ENCODE peak calls at places on chromosomes 2 and 18, in eight cellular contexts. E, H, W, S, J, Z, N and G are unnamed samples.
A peak's percentile ranks its signal among the peaks of the same experiment; 100 is the strongest.

GRCh38 chr18:29309352-29309751 is 1132.4 kb upstream of the CDH2 start:
- DNase-seq in J (no peak), Z (no peak), W (no peak), N (no peak), E (no peak), S (no peak), H (no peak), G (no peak)

GRCh38 chr2:118721817-118722551 is 125.5 kb downstream of the EN1 start:
- DNase-seq in N (no peak), S (no peak), H (no peak), W (no peak), Z (no peak), E (no peak), J (no peak), G (no peak)

GRCh38 chr18:62539284-62540168 is 16.7 kb downstream of the ZCCHC2 start:
- DNase-seq in S (no peak), H (no peak), N (no peak), E (no peak), W (no peak), Z (no peak), J (no peak), G (no peak)

GRCh38 chr2:85368921-85369320 is 14.4 kb downstream of the ELMOD3 start:
- DNase-seq in H (no peak), J (no peak), N (no peak), S (no peak), E (no peak), W (peak; percentile 33), Z (no peak), G (no peak)

GRCh38 chr18:59715966-59716369 is 18.7 kb upstream of the CCBE1 start:
- DNase-seq in W (no peak), J (peak; percentile 95), Z (no peak), E (no peak), H (no peak), S (no peak), N (no peak), G (peak; percentile 94)

GRCh38 chr2:172324198-172324597 is 103.2 kb upstream of the ITGA6 start:
- DNase-seq in H (no peak), N (no peak), Z (no peak), J (no peak), W (no peak), S (no peak), E (no peak), G (no peak)

GRCh38 chr2:54579682-54580349 is 123.7 kb downstream of the SPTBN1 start:
- DNase-seq in Z (no peak), S (no peak), H (no peak), N (no peak), W (no peak), J (no peak), E (peak; percentile 68), G (no peak)

GRCh38 chr2:28576714-28577113 is 80.9 kb downstream of the PLB1 start:
- DNase-seq in W (no peak), N (no peak), J (no peak), S (no peak), Z (no peak), E (no peak), H (no peak), G (no peak)

GRCh38 chr2:20191714-20192569 is 33.0 kb downstream of the SDC1 start:
- DNase-seq in W (no peak), H (no peak), J (no peak), E (no peak), S (no peak), Z (no peak), N (no peak), G (no peak)

GRCh38 chr18:33870059-33870458 is 292.0 kb downstream of the ASXL3 start:
- DNase-seq in H (no peak), S (no peak), J (peak; percentile 10), Z (no peak), E (no peak), N (no peak), W (no peak), G (peak; percentile 43)

GRCh38 chr2:148031152-148031551 is 10.3 kb downstream of the MBD5 start:
- DNase-seq in E (no peak), S (no peak), W (no peak), H (no peak), J (no peak), N (no peak), Z (no peak), G (no peak)

DNA sequence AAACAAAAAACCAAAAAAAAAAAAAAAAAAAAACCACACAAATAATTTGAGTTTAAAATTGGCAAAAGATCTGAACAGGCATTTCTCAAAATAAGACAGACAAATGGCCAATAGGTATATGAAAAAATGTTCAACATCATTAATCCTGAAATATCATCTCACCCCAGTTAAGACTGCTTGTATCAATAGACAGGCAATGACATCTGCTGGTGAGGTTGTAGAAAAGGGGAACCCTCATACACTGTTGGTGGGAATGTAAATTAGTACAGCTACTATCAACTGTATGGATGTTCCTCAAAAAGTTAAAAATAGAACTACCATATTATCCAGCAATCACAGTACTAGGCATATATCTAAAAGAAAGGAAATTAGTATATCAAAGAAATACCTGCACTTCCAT is 523.1 kb downstream of the XIRP2 start:
- DNase-seq in N (no peak), Z (no peak), H (no peak), W (no peak), S (no peak), J (peak; percentile 1), E (no peak), G (no peak)
- TF ChIP-seq CTCF in N (peak; percentile 17), Z (no peak), H (no peak), W (no peak), S (no peak), J (peak; percentile 3), E (no peak), G (no peak)

DNA sequence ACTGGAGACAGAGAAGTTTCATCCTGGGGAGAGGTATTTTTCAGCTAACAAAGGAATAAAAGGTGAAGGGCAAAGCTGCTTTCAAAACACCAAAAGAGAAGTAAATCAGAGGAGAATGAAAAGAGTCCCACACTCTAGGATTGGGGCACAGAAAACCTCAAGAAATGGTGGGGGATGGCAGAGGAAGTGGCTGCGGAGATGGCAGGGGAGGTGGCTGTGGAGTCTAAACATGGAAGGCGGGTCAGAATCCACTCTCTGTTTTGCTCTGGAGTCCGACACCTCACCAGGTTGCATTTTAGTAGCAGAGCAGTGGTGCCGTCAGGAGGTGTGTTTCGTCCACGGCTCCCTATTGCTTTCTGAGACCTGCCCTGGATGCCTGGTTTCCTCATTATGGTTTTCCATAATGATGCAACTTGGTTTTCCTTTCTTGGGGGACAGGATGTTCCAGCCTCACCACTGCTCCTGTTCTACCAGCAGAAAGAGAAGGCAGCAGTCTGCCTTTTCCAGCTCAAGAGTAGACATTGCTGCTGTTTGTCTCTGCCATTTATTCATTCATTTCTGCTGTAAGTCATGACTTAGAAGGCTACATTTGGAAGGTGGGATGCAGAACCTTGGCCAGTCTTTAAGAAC is 188.7 kb downstream of the ANKRD44 start:
- DNase-seq in N (no peak), W (no peak), J (peak; percentile 47), Z (no peak), E (no peak), S (no peak), H (no peak), G (no peak)
- H3K4me3 ChIP-seq in N (no peak overlapping the region), W (no peak overlapping the region), J (no peak overlapping the region), Z (no peak overlapping the region), E (no peak overlapping the region), S (no peak overlapping the region), H (no peak overlapping the region), G (no peak overlapping the region)

GRCh38 chr2:60447943-60448342 is 105.5 kb downstream of the BCL11A start:
- DNase-seq in J (no peak), H (no peak), S (no peak), W (no peak), N (no peak), E (no peak), Z (no peak), G (no peak)

GRCh38 chr2:60446413-60447358 is 106.8 kb downstream of the BCL11A start:
- DNase-seq in H (no peak), S (no peak), Z (no peak), W (no peak), E (peak; percentile 72), N (no peak), J (no peak), G (no peak)

GRCh38 chr2:60441791-60442190 is 111.7 kb downstream of the BCL11A start:
- DNase-seq in H (no peak), Z (no peak), J (no peak), E (no peak), W (no peak), S (no peak), N (no peak), G (no peak)

GRCh38 chr2:60442608-60443007 is 110.8 kb downstream of the BCL11A start:
- DNase-seq in J (no peak), H (no peak), S (no peak), W (no peak), Z (no peak), E (no peak), N (no peak), G (no peak)

DNA sequence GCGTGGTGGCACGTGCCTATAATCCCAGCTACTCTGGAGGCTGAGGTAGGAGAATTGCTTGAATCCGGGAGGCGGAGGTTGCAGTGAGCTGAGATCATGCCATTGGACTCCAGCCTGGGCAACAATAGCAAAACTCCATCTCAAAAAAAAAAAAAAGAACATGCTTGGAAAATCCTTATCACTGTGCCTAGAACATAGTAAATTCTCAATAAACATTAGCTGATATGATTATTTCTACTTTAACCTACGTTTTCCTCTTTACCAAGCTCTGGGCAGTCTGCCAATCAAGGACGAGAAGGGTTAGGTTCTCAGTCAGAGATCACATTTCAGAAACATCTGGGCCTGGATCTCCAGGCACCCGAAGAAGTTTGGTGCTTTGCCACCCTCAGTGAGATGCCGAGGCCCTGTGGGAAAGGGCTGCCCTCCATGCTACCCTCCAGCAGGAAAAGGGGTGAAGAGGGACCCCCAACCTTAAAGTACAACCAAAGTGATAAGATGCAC is 107.7 kb downstream of the BCL11A start:
- DNase-seq in N (no peak), S (no peak), H (no peak), E (no peak), W (no peak), J (peak; percentile 8), Z (no peak), G (no peak)
- TF ChIP-seq CTCF in N (no peak), S (no peak), H (no peak), E (no peak), W (no peak), J (no peak), Z (no peak), G (no peak)

GRCh38 chr2:215749092-215749957 is 264.0 kb downstream of the MREG start:
- DNase-seq in W (no peak), N (peak; percentile 78), J (peak; percentile 91), Z (peak; percentile 85), S (peak; percentile 86), H (no peak), E (no peak), G (peak; percentile 71)
- H3K4me3 ChIP-seq in W (no peak overlapping the region), N (no peak overlapping the region), J (no peak overlapping the region), Z (no peak overlapping the region), S (no peak overlapping the region), H (no peak overlapping the region), E (no peak overlapping the region), G (no peak overlapping the region)